ENCODE peak calls at places on chromosomes 11 and 22, in four cellular contexts. One of them, this sample, is unnamed.

GRCh38 chr22:18968011-18968749 is 32.1 kb upstream of the PRODH start:
- DNase-seq in left colon: peak
- DNase-seq in stimulated activated naive CD4-positive, alpha-beta T cell: no peak
- DNase-seq in iris pigment epithelial cell: peak
- DNase-seq in this sample: no peak

GRCh38 chr22:19599626-19600243 is 75.5 kb upstream of the CLDN5 start:
- DNase-seq in iris pigment epithelial cell: no peak
- DNase-seq in stimulated activated naive CD4-positive, alpha-beta T cell: no peak
- DNase-seq in left colon: no peak
- DNase-seq in this sample: no peak

GRCh38 chr22:31104869-31105268 is 2.5 kb downstream of the SELENOM start:
- DNase-seq in iris pigment epithelial cell: no peak
- DNase-seq in stimulated activated naive CD4-positive, alpha-beta T cell: no peak
- DNase-seq in left colon: no peak
- DNase-seq in this sample: no peak

GRCh38 chr11:71198141-71198822 is 54.1 kb downstream of the SHANK2 start:
- DNase-seq in stimulated activated naive CD4-positive, alpha-beta T cell: no peak
- DNase-seq in iris pigment epithelial cell: no peak
- DNase-seq in left colon: no peak
- DNase-seq in this sample: no peak

GRCh38 chr11:116613201-116613910 is 159.4 kb downstream of the BUD13 start:
- DNase-seq in iris pigment epithelial cell: no peak
- DNase-seq in left colon: no peak
- DNase-seq in stimulated activated naive CD4-positive, alpha-beta T cell: no peak
- DNase-seq in this sample: no peak

GRCh38 chr11:74370122-74370521 is 28.1 kb downstream of the PGM2L1 start:
- DNase-seq in left colon: no peak
- DNase-seq in stimulated activated naive CD4-positive, alpha-beta T cell: no peak
- DNase-seq in iris pigment epithelial cell: peak
- DNase-seq in this sample: no peak

GRCh38 chr22:30828187-30829155 is 133.8 kb downstream of the OSBP2 start:
- DNase-seq in left colon: no peak
- DNase-seq in iris pigment epithelial cell: no peak
- DNase-seq in stimulated activated naive CD4-positive, alpha-beta T cell: no peak
- DNase-seq in this sample: no peak

GRCh38 chr11:44784438-44784760 is 57.6 kb downstream of the TSPAN18 start:
- DNase-seq in left colon: no peak
- DNase-seq in stimulated activated naive CD4-positive, alpha-beta T cell: no peak
- DNase-seq in iris pigment epithelial cell: no peak
- DNase-seq in this sample: no peak

GRCh38 chr11:107549253-107549953 is 16.1 kb downstream of the ALKBH8 start:
- DNase-seq in left colon: no peak
- DNase-seq in iris pigment epithelial cell: peak
- DNase-seq in stimulated activated naive CD4-positive, alpha-beta T cell: peak
- DNase-seq in this sample: peak

GRCh38 chr11:120116966-120117365 is 20.9 kb downstream of the TRIM29 start:
- DNase-seq in left colon: no peak
- DNase-seq in iris pigment epithelial cell: no peak
- DNase-seq in stimulated activated naive CD4-positive, alpha-beta T cell: no peak
- DNase-seq in this sample: no peak

GRCh38 chr11:67275606-67276409 is 9.5 kb downstream of the GRK2 start:
- DNase-seq in left colon: peak
- DNase-seq in iris pigment epithelial cell: no peak
- DNase-seq in stimulated activated naive CD4-positive, alpha-beta T cell: no peak
- DNase-seq in this sample: no peak

GRCh38 chr22:19874307-19875060 is 19.8 kb upstream of the GNB1L start:
- DNase-seq in stimulated activated naive CD4-positive, alpha-beta T cell: peak
- DNase-seq in iris pigment epithelial cell: no peak
- DNase-seq in left colon: peak
- DNase-seq in this sample: no peak

GRCh38 chr11:37572491-37573171 is 974.6 kb upstream of the RAG2 start:
- DNase-seq in left colon: no peak
- DNase-seq in iris pigment epithelial cell: no peak
- DNase-seq in stimulated activated naive CD4-positive, alpha-beta T cell: no peak
- DNase-seq in this sample: no peak

GRCh38 chr22:49573109-49573765 is 254.4 kb downstream of the BRD1 start:
- DNase-seq in stimulated activated naive CD4-positive, alpha-beta T cell: no peak
- DNase-seq in iris pigment epithelial cell: no peak
- DNase-seq in left colon: no peak
- DNase-seq in this sample: no peak

GRCh38 chr22:32181043-32181442 is 21.9 kb upstream of the C22orf42 start:
- DNase-seq in iris pigment epithelial cell: no peak
- DNase-seq in stimulated activated naive CD4-positive, alpha-beta T cell: no peak
- DNase-seq in left colon: no peak
- DNase-seq in this sample: no peak